ENCODE peak calls at places on chromosomes 16 and 17, in four cellular contexts. Q, V, C and B are unnamed samples.
A peak's percentile ranks its signal among the peaks of the same experiment; 100 is the strongest.

GRCh38 chr17:73387746-73388577 is 76.2 kb upstream of the CDC42EP4 start:
- DNase-seq in Q (no peak), V (no peak), C (no peak), B (no peak)

GRCh38 chr17:64147110-64148016 is 17.4 kb upstream of the ERN1 start:
- DNase-seq in Q (no peak), V (no peak), C (no peak), B (peak; percentile 27)

GRCh38 chr16:17369441-17369951 is 101.3 kb downstream of the XYLT1 start:
- DNase-seq in Q (no peak), V (no peak), C (no peak), B (no peak)

GRCh38 chr16:89918453-89919347 is at the start of gene MC1R:
- DNase-seq in Q (peak; percentile 78), V (peak; percentile 75), C (peak; percentile 31), B (peak; percentile 71)

GRCh38 chr16:69089091-69089912 is 16.2 kb upstream of the HAS3 start:
- DNase-seq in Q (no peak), V (peak; percentile 66), C (no peak), B (no peak)

GRCh38 chr17:30155389-30155788 is 38.8 kb downstream of the NSRP1 start:
- DNase-seq in Q (no peak), V (no peak), C (no peak), B (no peak)

GRCh38 chr17:56594528-56595418 is 1.3 kb downstream of the NOG start:
- DNase-seq in Q (peak; percentile 74), V (peak; percentile 77), C (peak; percentile 48), B (peak; percentile 56)

GRCh38 chr17:72795941-72796340 is 296.5 kb downstream of the SLC39A11 start:
- DNase-seq in Q (no peak), V (no peak), C (no peak), B (no peak)

GRCh38 chr17:22443061-22443460 is 750.7 kb downstream of the KCNJ18 start:
- DNase-seq in Q (no peak), V (no peak), C (no peak), B (no peak)

GRCh38 chr17:76498886-76499667 is 2.1 kb downstream of the RHBDF2 start:
- DNase-seq in Q (no peak), V (no peak), C (no peak), B (no peak)

GRCh38 chr17:43449470-43450202 is 34.1 kb upstream of the DHX8 start:
- DNase-seq in Q (no peak), V (no peak), C (no peak), B (no peak)

GRCh38 chr17:40727447-40728231 is 24.1 kb upstream of the KRT24 start:
- DNase-seq in Q (no peak), V (no peak), C (no peak), B (peak; percentile 7)

GRCh38 chr16:66553223-66553622 is 847 bp downstream of the CKLF start:
- DNase-seq in Q (no peak), V (no peak), C (no peak), B (no peak)

GRCh38 chr16:59545666-59546065 is 811.5 kb upstream of the GOT2 start:
- DNase-seq in Q (no peak), V (no peak), C (no peak), B (no peak)

DNA sequence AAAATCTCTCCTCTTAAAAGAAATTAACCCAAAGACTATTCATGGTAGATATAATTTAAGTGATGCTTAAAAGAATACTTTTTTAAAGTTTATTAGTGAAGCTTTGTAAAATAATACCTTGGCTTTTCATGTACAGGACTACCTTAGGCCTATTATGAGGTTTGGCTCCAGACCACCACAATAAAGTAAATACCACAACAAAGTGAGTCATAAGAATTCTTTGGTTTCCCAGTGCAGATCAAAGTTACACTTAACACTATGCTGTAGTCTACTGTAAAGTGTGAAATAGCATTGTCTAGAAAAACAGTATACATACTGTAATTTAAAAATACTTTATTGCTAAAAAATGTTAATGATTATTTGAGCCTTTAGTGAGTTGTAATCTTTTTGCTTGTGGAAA is 31.7 kb downstream of the CLTC start:
- DNase-seq in Q (no peak), V (no peak), C (no peak), B (peak; percentile 36)
- H4K8ac ChIP-seq in Q (no peak overlapping the region), V (no peak overlapping the region), C (no peak overlapping the region), B (no peak overlapping the region)

DNA sequence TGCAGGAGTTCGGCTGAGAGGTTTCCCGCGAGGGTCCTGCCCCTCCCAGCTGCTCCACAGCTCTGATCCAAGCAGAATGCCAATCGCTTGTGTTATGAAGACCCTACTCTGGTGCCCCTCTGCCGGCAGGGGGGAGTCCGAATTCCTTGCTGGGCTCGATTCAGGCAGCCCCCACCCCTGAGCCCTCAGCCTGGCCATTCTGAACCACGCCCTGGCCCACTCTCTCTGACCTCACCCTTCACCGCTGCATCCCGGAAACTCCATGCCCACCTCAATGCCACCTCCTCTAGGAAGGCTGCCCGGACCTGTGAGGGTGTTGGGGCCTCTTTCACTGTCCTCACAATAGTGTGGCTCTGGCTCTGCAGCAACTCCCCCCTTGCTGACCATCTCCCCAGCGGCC is 7.9 kb upstream of the UBE2I start:
- DNase-seq in Q (no peak), V (no peak), C (no peak), B (no peak)
- H2BK12ac ChIP-seq in Q (peak overlapping the region; percentile 6), V (no peak overlapping the region), C (peak overlapping the region; percentile 90), B (no peak overlapping the region)

GRCh38 chr17:49016775-49017463 is 19.7 kb downstream of the IGF2BP1 start:
- DNase-seq in Q (peak; percentile 46), V (peak; percentile 29), C (no peak), B (no peak)

GRCh38 chr17:49015179-49015923 is 18.2 kb downstream of the IGF2BP1 start:
- DNase-seq in Q (peak; percentile 38), V (peak; percentile 24), C (no peak), B (no peak)

GRCh38 chr17:49013311-49014205 is 16.4 kb downstream of the IGF2BP1 start:
- DNase-seq in Q (peak; percentile 90), V (peak; percentile 94), C (peak; percentile 90), B (peak; percentile 57)

GRCh38 chr17:49015924-49016774 is 19.0 kb downstream of the IGF2BP1 start:
- DNase-seq in Q (peak; percentile 35), V (peak; percentile 23), C (no peak), B (no peak)

GRCh38 chr17:49012893-49013255 is 15.7 kb downstream of the IGF2BP1 start:
- DNase-seq in Q (no peak), V (peak; percentile 44), C (no peak), B (no peak)
- H3K4ac ChIP-seq in Q (no peak overlapping the region), V (no peak overlapping the region), C (no peak overlapping the region), B (no peak overlapping the region)

DNA sequence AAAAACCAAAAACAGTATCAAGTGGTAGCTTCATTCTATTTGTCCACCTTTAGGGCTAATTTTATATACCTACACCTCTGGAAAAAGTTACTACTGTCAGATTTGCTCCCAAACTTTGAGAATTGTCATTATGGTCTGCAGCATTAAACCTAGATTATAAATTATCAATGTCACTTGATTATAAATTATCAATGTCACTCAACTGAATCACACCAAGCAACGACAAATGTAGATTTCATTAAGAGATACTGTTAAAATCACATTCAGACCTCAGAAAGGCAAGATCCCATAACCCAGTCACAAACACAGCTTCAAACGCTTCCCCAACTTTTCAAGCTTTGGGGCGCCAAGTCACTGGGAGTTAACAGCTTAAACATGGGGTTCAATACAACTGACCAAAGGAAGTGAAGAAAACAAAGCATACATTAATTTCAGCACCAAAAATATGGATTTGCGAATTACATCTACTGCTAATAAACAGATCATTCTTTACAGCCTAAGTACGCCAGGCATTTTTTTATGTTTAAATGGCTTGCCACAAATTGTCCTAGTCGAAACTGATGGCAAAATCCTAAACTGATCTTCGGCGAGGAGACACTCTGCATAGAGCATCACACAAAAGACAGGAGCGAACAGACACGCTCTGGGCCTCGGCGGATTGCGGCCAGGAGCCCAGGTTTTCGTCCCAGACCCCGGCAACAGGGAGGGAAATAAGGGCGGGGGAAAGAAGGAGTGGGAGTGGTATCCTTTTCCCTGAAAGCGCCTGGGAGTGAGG is 981 bp downstream of the GLG1 start:
- DNase-seq in Q (no peak), V (no peak), C (no peak), B (peak; percentile 45)
- H4K8ac ChIP-seq in Q (peak overlapping the region; percentile 98), V (no peak overlapping the region), C (no peak overlapping the region), B (peak overlapping the region; percentile 21)

GRCh38 chr17:28745777-28746473 is 2.1 kb downstream of the TRAF4 start:
- DNase-seq in Q (peak; percentile 62), V (peak; percentile 69), C (no peak), B (no peak)
- H2BK12ac ChIP-seq in Q (peak overlapping the region; percentile 52), V (no peak overlapping the region), C (peak overlapping the region; percentile 65), B (no peak overlapping the region)

GRCh38 chr16:57318240-57318970 is 33.9 kb upstream of the PLLP start:
- DNase-seq in Q (no peak), V (peak; percentile 74), C (peak; percentile 21), B (peak; percentile 68)
- H3K4ac ChIP-seq in Q (no peak overlapping the region), V (no peak overlapping the region), C (no peak overlapping the region), B (no peak overlapping the region)

GRCh38 chr17:8288336-8289102 is at the start of gene RANGRF:
- DNase-seq in Q (peak; percentile 94), V (peak; percentile 96), C (peak; percentile 81), B (peak; percentile 86)
- H4K8ac ChIP-seq in Q (peak within 1 kb of the TSS; percentile 93), V (no peak within 1 kb of the TSS), C (no peak within 1 kb of the TSS), B (peak within 1 kb of the TSS; percentile 87)

GRCh38 chr17:57866723-57867122 is 16.9 kb upstream of the MRPS23 start:
- DNase-seq in Q (no peak), V (peak; percentile 21), C (no peak), B (no peak)
- H2BK12ac ChIP-seq in Q (peak overlapping the region; percentile 52), V (no peak overlapping the region), C (no peak overlapping the region), B (peak overlapping the region; percentile 88)

GRCh38 chr17:7213895-7214299 is 5.7 kb downstream of the DLG4 start:
- DNase-seq in Q (peak; percentile 95), V (peak; percentile 99), C (peak; percentile 100), B (peak; percentile 95)
- H3K4ac ChIP-seq in Q (no peak overlapping the region), V (no peak overlapping the region), C (no peak overlapping the region), B (no peak overlapping the region)